ENCODE peak calls at places on chromosomes 2 and 18, in four cellular contexts. One of them, this sample, is unnamed. For H3K36me3, the result is how much of the 10 kb centered on the place peaks cover.

GRCh38 chr18:13292736-13293135 is 74.2 kb downstream of the LDLRAD4 start:
- DNase-seq in PC-9: no peak
- DNase-seq in brain microvascular endothelial cell: no peak
- DNase-seq in breast epithelium: no peak
- DNase-seq in this sample: no peak

GRCh38 chr2:29284671-29285070 is 169.5 kb downstream of the CLIP4 start:
- DNase-seq in PC-9: no peak
- DNase-seq in brain microvascular endothelial cell: no peak
- DNase-seq in breast epithelium: no peak
- DNase-seq in this sample: no peak

GRCh38 chr2:17429130-17429529 is 89.1 kb downstream of the RAD51AP2 start:
- DNase-seq in PC-9: no peak
- DNase-seq in brain microvascular endothelial cell: peak
- DNase-seq in breast epithelium: no peak
- DNase-seq in this sample: no peak

GRCh38 chr2:60641866-60642788 is 88.7 kb upstream of the BCL11A start:
- DNase-seq in PC-9: no peak
- DNase-seq in brain microvascular endothelial cell: peak
- DNase-seq in breast epithelium: no peak
- DNase-seq in this sample: peak

GRCh38 chr2:231672617-231673347 is 35.5 kb upstream of the PTMA start:
- DNase-seq in PC-9: peak
- DNase-seq in brain microvascular endothelial cell: peak
- DNase-seq in breast epithelium: no peak
- DNase-seq in this sample: peak

GRCh38 chr2:240919161-240919781 is 13.1 kb downstream of the CROCC2 start:
- DNase-seq in PC-9: no peak
- DNase-seq in brain microvascular endothelial cell: no peak
- DNase-seq in breast epithelium: peak
- DNase-seq in this sample: peak

GRCh38 chr2:239291505-239292350 is 109.1 kb downstream of the HDAC4 start:
- DNase-seq in PC-9: no peak
- DNase-seq in brain microvascular endothelial cell: no peak
- DNase-seq in breast epithelium: peak
- DNase-seq in this sample: peak

GRCh38 chr2:134536312-134536711 is 182.5 kb downstream of the TMEM163 start:
- DNase-seq in PC-9: no peak
- DNase-seq in brain microvascular endothelial cell: no peak
- DNase-seq in breast epithelium: no peak
- DNase-seq in this sample: no peak

GRCh38 chr2:184783576-184783975 is 185.2 kb downstream of the ZNF804A start:
- DNase-seq in PC-9: no peak
- DNase-seq in brain microvascular endothelial cell: no peak
- DNase-seq in breast epithelium: no peak
- DNase-seq in this sample: no peak

GRCh38 chr2:31414601-31415241 is at the start of gene XDH:
- DNase-seq in PC-9: peak
- DNase-seq in brain microvascular endothelial cell: no peak
- DNase-seq in breast epithelium: no peak
- DNase-seq in this sample: peak

GRCh38 chr18:159037-159652 is 788 bp downstream of the USP14 start:
- DNase-seq in PC-9: no peak
- DNase-seq in brain microvascular endothelial cell: no peak
- DNase-seq in breast epithelium: no peak
- DNase-seq in this sample: no peak

GRCh38 chr2:42138163-42139016 is 30.8 kb upstream of the EML4 start:
- DNase-seq in PC-9: peak
- DNase-seq in brain microvascular endothelial cell: peak
- DNase-seq in breast epithelium: no peak
- DNase-seq in this sample: no peak

GRCh38 chr2:219636144-219636915 is 8.9 kb downstream of the SLC4A3 start:
- DNase-seq in PC-9: no peak
- DNase-seq in brain microvascular endothelial cell: no peak
- DNase-seq in breast epithelium: no peak
- DNase-seq in this sample: no peak

GRCh38 chr2:10721344-10722251 is at the start of gene ATP6V1C2:
- DNase-seq in PC-9: no peak
- DNase-seq in brain microvascular endothelial cell: no peak
- DNase-seq in breast epithelium: no peak
- DNase-seq in this sample: peak

GRCh38 chr18:49322770-49323490 is 137.5 kb downstream of the DYM start:
- DNase-seq in PC-9: no peak
- DNase-seq in brain microvascular endothelial cell: no peak
- DNase-seq in breast epithelium: no peak
- DNase-seq in this sample: no peak

GRCh38 chr18:70293166-70293565 is 4.3 kb downstream of the SOCS6 start:
- DNase-seq in PC-9: no peak
- DNase-seq in brain microvascular endothelial cell: no peak
- DNase-seq in breast epithelium: no peak
- DNase-seq in this sample: peak

GRCh38 chr2:130337735-130338325 is 4.9 kb upstream of the IMP4 start:
- DNase-seq in PC-9: no peak
- DNase-seq in brain microvascular endothelial cell: peak
- DNase-seq in breast epithelium: no peak
- DNase-seq in this sample: no peak

GRCh38 chr2:241568738-241569137 is 10.2 kb downstream of the BOK start:
- DNase-seq in PC-9: no peak
- DNase-seq in brain microvascular endothelial cell: no peak
- DNase-seq in breast epithelium: no peak
- DNase-seq in this sample: no peak

GRCh38 chr2:120227111-120227991 is 4.2 kb upstream of the TMEM185B start:
- DNase-seq in PC-9: no peak
- DNase-seq in brain microvascular endothelial cell: no peak
- DNase-seq in breast epithelium: no peak
- DNase-seq in this sample: peak

GRCh38 chr2:178484245-178485041 is 4.2 kb downstream of the PLEKHA3 start:
- DNase-seq in PC-9: peak
- DNase-seq in brain microvascular endothelial cell: peak
- DNase-seq in breast epithelium: no peak
- DNase-seq in this sample: no peak

GRCh38 chr18:36307513-36307912 is 10.0 kb downstream of the FHOD3 start:
- DNase-seq in PC-9: no peak
- DNase-seq in brain microvascular endothelial cell: no peak
- DNase-seq in breast epithelium: no peak
- DNase-seq in this sample: no peak

GRCh38 chr2:109299466-109299865 is 170.5 kb downstream of the SH3RF3 start:
- DNase-seq in PC-9: no peak
- DNase-seq in brain microvascular endothelial cell: no peak
- DNase-seq in breast epithelium: no peak
- DNase-seq in this sample: no peak

GRCh38 chr2:215382011-215382410 is 53.9 kb downstream of the FN1 start:
- DNase-seq in PC-9: no peak
- DNase-seq in brain microvascular endothelial cell: no peak
- DNase-seq in breast epithelium: no peak
- DNase-seq in this sample: no peak
- H3K36me3 ChIP-seq in PC-9: under half
- H3K36me3 ChIP-seq in brain microvascular endothelial cell: half or more
- H3K36me3 ChIP-seq in breast epithelium: under half
- H3K36me3 ChIP-seq in this sample: under half

DNA sequence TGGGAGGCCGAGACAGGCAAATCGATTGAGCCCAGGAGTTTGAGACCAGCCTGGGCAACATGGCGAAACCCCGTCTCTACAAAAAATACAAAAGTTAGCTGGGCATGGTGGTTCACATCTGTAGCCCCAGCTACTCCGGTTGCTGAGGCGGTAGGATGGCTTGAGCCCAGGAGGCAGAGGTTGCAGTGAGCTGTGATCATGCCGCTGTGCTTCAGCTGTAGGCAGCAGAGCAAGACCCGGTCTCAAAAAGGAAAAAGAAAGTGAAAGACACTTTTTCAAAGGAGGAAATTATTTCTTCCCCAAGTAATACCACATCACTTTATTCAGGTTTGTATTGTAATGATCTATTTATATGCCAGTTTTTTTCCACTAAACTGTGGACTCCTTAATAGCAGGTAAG is 35.7 kb upstream of the TAF4B start:
- DNase-seq in PC-9: no peak
- DNase-seq in brain microvascular endothelial cell: no peak
- DNase-seq in breast epithelium: no peak
- DNase-seq in this sample: peak
- H3K36me3 ChIP-seq in PC-9: under half
- H3K36me3 ChIP-seq in brain microvascular endothelial cell: under half
- H3K36me3 ChIP-seq in breast epithelium: under half
- H3K36me3 ChIP-seq in this sample: under half

GRCh38 chr2:83085869-83086268 is 1373.2 kb downstream of the SUCLG1 start:
- DNase-seq in PC-9: no peak
- DNase-seq in brain microvascular endothelial cell: no peak
- DNase-seq in breast epithelium: no peak
- DNase-seq in this sample: no peak
- H3K36me3 ChIP-seq in PC-9: under half
- H3K36me3 ChIP-seq in brain microvascular endothelial cell: under half
- H3K36me3 ChIP-seq in breast epithelium: under half
- H3K36me3 ChIP-seq in this sample: under half

GRCh38 chr2:44935854-44936185 is 5.7 kb upstream of the SIX3 start:
- DNase-seq in PC-9: no peak
- DNase-seq in brain microvascular endothelial cell: no peak
- DNase-seq in breast epithelium: no peak
- DNase-seq in this sample: no peak
- H3K36me3 ChIP-seq in PC-9: under half
- H3K36me3 ChIP-seq in brain microvascular endothelial cell: under half
- H3K36me3 ChIP-seq in breast epithelium: under half
- H3K36me3 ChIP-seq in this sample: under half

GRCh38 chr18:63240541-63241316 is 78.8 kb downstream of the BCL2 start:
- DNase-seq in PC-9: no peak
- DNase-seq in brain microvascular endothelial cell: no peak
- DNase-seq in breast epithelium: no peak
- DNase-seq in this sample: no peak

GRCh38 chr18:63237486-63237885 is 82.1 kb downstream of the BCL2 start:
- DNase-seq in PC-9: peak
- DNase-seq in brain microvascular endothelial cell: peak
- DNase-seq in breast epithelium: no peak
- DNase-seq in this sample: no peak

GRCh38 chr18:63237911-63238710 is 81.5 kb downstream of the BCL2 start:
- DNase-seq in PC-9: peak
- DNase-seq in brain microvascular endothelial cell: peak
- DNase-seq in breast epithelium: no peak
- DNase-seq in this sample: peak

GRCh38 chr18:63236990-63237389 is 82.6 kb downstream of the BCL2 start:
- DNase-seq in PC-9: no peak
- DNase-seq in brain microvascular endothelial cell: no peak
- DNase-seq in breast epithelium: no peak
- DNase-seq in this sample: peak

GRCh38 chr18:63238711-63239110 is 80.9 kb downstream of the BCL2 start:
- DNase-seq in PC-9: no peak
- DNase-seq in brain microvascular endothelial cell: no peak
- DNase-seq in breast epithelium: no peak
- DNase-seq in this sample: no peak
- H3K36me3 ChIP-seq in PC-9: under half
- H3K36me3 ChIP-seq in brain microvascular endothelial cell: under half
- H3K36me3 ChIP-seq in breast epithelium: under half
- H3K36me3 ChIP-seq in this sample: under half

GRCh38 chr2:75424936-75425619 is 135.7 kb downstream of the EVA1A start:
- DNase-seq in PC-9: no peak
- DNase-seq in brain microvascular endothelial cell: no peak
- DNase-seq in breast epithelium: no peak
- DNase-seq in this sample: no peak
- H3K36me3 ChIP-seq in PC-9: under half
- H3K36me3 ChIP-seq in brain microvascular endothelial cell: under half
- H3K36me3 ChIP-seq in breast epithelium: under half
- H3K36me3 ChIP-seq in this sample: under half

DNA sequence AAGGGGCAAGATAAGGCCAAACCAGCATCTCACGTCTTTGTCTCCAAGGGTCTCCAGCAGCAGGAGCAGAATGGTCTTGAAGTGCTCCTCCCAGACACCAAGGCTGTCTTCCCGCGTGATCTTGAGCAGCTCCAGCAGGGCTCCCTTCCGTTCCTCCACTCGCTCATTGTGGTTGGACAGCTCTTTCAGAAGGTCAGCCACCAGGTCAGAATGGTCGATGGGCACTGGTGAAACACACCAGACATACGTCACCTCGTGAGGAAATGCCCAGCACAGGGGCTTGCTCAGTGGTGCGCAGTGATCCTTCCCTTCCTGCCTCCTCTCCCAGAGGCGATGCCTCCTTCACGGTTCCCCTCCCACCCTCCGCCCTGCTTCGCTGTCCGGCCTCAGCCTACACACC is 80.1 kb upstream of the TFCP2L1 start:
- DNase-seq in PC-9: no peak
- DNase-seq in brain microvascular endothelial cell: no peak
- DNase-seq in breast epithelium: no peak
- DNase-seq in this sample: no peak
- H3K36me3 ChIP-seq in PC-9: under half
- H3K36me3 ChIP-seq in brain microvascular endothelial cell: under half
- H3K36me3 ChIP-seq in breast epithelium: under half
- H3K36me3 ChIP-seq in this sample: under half

GRCh38 chr2:43925431-43925830 is 70.4 kb downstream of the LRPPRC start:
- DNase-seq in PC-9: no peak
- DNase-seq in brain microvascular endothelial cell: no peak
- DNase-seq in breast epithelium: no peak
- DNase-seq in this sample: no peak

GRCh38 chr2:43927442-43927841 is 68.3 kb downstream of the LRPPRC start:
- DNase-seq in PC-9: no peak
- DNase-seq in brain microvascular endothelial cell: no peak
- DNase-seq in breast epithelium: no peak
- DNase-seq in this sample: no peak

GRCh38 chr2:43934567-43934966 is 61.2 kb downstream of the LRPPRC start:
- DNase-seq in PC-9: no peak
- DNase-seq in brain microvascular endothelial cell: no peak
- DNase-seq in breast epithelium: no peak
- DNase-seq in this sample: no peak

DNA sequence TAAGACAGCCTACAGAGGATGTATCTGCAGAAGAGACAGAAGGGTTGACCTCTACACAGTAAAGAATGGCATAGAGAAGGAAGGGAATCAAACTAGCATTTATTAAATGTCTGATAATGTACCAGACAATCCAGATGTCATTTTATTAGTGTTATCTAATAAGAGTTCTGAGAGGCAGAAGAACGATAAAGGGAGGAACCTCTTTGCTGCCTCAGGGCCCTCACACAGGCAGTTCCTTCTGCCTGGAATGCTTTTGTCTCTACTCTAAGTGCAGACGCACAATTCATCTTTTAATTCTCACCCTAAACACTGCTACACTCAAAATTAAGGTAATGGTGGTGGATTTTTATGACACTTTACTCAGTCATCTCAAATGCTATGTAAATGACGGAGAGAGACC is 64.5 kb downstream of the LRPPRC start:
- DNase-seq in PC-9: no peak
- DNase-seq in brain microvascular endothelial cell: no peak
- DNase-seq in breast epithelium: no peak
- DNase-seq in this sample: no peak
- H3K36me3 ChIP-seq in PC-9: half or more
- H3K36me3 ChIP-seq in brain microvascular endothelial cell: under half
- H3K36me3 ChIP-seq in breast epithelium: under half
- H3K36me3 ChIP-seq in this sample: under half

DNA sequence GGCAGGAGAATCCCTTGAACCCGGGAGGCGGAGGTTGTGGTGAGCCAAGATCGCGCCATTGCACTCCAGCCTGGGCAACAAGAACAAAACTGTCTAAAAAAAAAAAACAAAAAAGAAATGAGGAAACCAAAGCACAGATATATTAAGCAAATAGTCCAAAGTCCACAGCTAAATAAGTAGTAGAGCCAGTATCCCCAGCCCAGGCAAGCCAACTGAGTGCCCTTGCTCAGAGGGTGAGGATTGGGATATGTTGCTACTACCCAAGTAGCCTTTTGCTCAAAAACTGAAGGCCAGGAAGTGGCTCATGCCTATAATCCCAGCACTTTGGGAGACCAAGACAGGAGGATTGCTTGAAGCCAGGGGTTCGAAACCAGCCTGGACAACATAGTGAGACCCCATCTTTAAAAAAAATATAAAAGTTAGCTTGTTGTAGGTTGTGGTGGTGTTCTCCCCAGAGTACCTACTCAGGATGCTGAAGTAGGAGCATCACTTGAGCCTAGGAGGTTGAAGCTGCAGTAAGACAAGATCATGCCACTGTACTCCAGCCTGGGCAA is 5.4 kb downstream of the CFAP36 start:
- DNase-seq in PC-9: no peak
- DNase-seq in brain microvascular endothelial cell: no peak
- DNase-seq in breast epithelium: no peak
- DNase-seq in this sample: no peak
- H3K36me3 ChIP-seq in PC-9: under half
- H3K36me3 ChIP-seq in brain microvascular endothelial cell: under half
- H3K36me3 ChIP-seq in breast epithelium: under half
- H3K36me3 ChIP-seq in this sample: under half

This sample was measured in transverse colon.